ENCODE peak calls at places on chromosomes 7 and 10, in four cellular contexts. P is cardiac muscle cell, D is K562, T is heart right ventricle. J is an unnamed sample.
A peak's percentile ranks its signal among the peaks of the same experiment; 100 is the strongest.

GRCh38 chr10:97549587-97550322 is 22.8 kb upstream of the ANKRD2 start:
- DNase-seq in P (peak; percentile 41), D (no peak), T (no peak), J (no peak)

GRCh38 chr10:80697926-80698325 is 160.2 kb downstream of the SH2D4B start:
- DNase-seq in P (no peak), D (no peak), T (no peak), J (no peak)

GRCh38 chr10:21727452-21728168 is 193.6 kb downstream of the MLLT10 start:
- DNase-seq in P (no peak), D (no peak), T (no peak), J (peak; percentile 81)

GRCh38 chr10:113020838-113021237 is 70.8 kb downstream of the TCF7L2 start:
- DNase-seq in P (no peak), D (no peak), T (no peak), J (no peak)

GRCh38 chr7:11331128-11332102 is 357.7 kb downstream of the PHF14 start:
- DNase-seq in P (no peak), D (no peak), T (no peak), J (no peak)

GRCh38 chr10:31808258-31809218 is 120.1 kb downstream of the ARHGAP12 start:
- DNase-seq in P (peak; percentile 44), D (peak; percentile 5), T (no peak), J (peak; percentile 48)

GRCh38 chr10:83075395-83076072 is 1063.8 kb upstream of the GHITM start:
- DNase-seq in P (no peak), D (no peak), T (no peak), J (no peak)

GRCh38 chr7:114598946-114599345 is 184.3 kb downstream of the FOXP2 start:
- DNase-seq in P (no peak), D (no peak), T (no peak), J (no peak)

DNA sequence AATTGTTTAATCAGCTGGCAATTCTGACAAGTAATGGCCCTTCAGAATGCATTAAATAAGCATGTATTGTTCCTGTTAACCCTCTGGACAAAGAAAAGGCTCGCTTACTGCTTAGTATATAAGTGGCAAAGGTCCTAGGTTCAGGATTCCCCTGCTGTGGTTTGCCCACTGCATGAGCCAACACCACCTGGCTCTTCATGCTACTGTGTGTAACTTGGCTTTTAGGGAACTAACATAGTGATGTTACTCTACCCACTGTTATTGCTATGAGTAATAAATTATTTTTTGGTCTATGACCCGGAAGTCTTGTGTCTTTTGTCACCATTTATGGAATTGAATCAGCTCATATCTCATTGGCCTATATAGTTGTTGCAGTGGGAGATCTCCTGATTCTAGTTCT is 791.7 kb upstream of the PHF14 start:
- DNase-seq in P (no peak), D (no peak), T (no peak), J (no peak)
- H3K4me3 ChIP-seq in P (no peak overlapping the region), D (no peak overlapping the region), T (no peak overlapping the region), J (no peak overlapping the region)

DNA sequence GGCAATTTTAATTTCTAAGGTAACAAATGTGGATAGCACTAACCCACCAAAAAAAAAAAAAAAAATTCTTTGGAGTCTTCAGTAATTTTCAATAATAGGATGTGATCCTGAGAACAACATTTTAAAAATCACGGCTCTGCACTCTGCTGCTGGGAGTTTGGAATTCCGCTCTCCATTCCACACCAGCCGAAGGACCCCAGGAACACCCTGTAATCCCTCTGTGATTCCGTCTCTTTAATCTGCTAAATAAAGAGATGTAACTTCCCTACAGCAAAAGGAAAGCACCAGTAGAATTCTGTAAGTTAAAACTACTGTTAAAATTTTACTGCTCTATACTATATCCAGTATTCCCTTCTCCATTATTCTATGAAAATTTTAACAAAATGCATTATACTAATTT is 284.5 kb downstream of the PTPRN2 start:
- DNase-seq in P (no peak), D (no peak), T (no peak), J (no peak)
- H3K9me3 ChIP-seq in P (no peaks in the 10 kb centered on the region), D (no peaks in the 10 kb centered on the region), T (peaks cover 14% of the 10 kb centered on the region), J (no peaks in the 10 kb centered on the region)

DNA sequence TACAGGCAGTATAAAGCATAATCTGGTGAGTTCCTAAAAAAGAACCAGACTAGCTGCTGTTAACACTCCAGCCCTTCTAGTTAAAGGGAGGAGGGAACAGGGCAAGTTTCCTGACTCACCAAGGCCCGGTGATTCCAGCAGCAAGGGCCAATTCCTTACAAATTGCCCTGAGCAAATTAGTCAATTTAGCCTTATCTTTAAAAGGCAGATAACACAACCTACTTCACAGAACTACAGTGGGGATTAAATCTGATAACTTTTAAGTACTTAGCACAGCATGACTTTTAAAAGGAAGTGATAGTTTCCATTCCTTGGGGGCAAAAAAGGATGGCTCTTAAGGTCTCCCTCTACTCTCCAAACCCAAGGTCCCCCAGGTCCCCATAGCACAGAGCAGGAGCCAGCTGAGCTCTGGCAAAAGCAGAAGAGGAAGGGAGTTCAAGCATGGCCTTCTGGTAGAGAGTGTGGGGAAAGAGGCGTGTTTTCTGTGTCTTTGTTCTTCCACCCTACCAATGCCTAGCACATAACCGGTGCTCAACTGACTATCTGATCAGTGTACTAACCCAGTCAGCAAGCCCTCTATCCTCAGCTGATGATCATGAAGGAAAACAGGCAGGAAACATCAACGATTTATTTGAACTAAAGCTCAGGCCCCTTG is 4.0 kb downstream of the CDCA7L start:
- DNase-seq in P (no peak), D (no peak), T (no peak), J (no peak)
- H3K4me1 ChIP-seq in P (peaks cover 37% of the 10 kb centered on the region), D (peaks cover 16% of the 10 kb centered on the region), T (peaks cover 7% of the 10 kb centered on the region), J (peaks cover 15% of the 10 kb centered on the region)

DNA sequence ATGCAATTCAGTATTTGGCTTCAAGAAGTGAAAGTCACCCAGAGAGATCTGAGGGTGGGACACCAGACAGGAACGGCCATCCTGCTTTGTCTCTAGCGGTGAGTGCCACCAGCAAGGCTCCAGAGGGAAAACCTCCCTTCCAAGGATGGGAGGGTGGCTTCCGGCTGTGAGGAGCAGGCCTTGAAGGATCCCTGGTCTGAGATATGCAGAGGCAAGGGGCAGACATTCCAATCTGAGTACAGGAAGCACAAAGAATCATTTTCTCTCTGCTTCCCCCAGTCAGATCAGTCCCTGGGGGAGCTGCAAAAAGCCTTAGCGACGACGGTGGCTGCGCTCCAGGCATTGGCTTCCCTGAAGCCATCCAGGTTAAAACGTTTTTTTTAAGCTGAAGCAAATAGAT is 167.4 kb downstream of the TEX36 start:
- DNase-seq in P (no peak), D (no peak), T (no peak), J (no peak)
- H3K4me3 ChIP-seq in P (no peak overlapping the region), D (no peak overlapping the region), T (no peak overlapping the region), J (no peak overlapping the region)